ENCODE peak calls at places on chromosomes 1 and 21, in six cellular contexts. K, O, L, R, S and D are unnamed samples.

GRCh38 chr1:76576876-76577817 is 290.1 kb upstream of the ST6GALNAC5 start:
- DNase-seq in K (no peak), O (no peak), L (no peak), R (no peak), S (no peak), D (no peak)

GRCh38 chr21:38929137-38929536 is 123.4 kb downstream of the ETS2 start:
- DNase-seq in K (no peak), O (no peak), L (no peak), R (no peak), S (no peak), D (no peak)

GRCh38 chr1:189513091-189513490 is 964.6 kb downstream of the BRINP3 start:
- DNase-seq in K (no peak), O (no peak), L (no peak), R (peak; percentile 25), S (no peak), D (no peak)

GRCh38 chr1:61709908-61710289 is 15.0 kb downstream of the TM2D1 start:
- DNase-seq in K (no peak), O (no peak), L (no peak), R (no peak), S (no peak), D (no peak)

GRCh38 chr1:198497326-198498220 is 42.9 kb downstream of the ATP6V1G3 start:
- DNase-seq in K (peak; percentile 80), O (no peak), L (no peak), R (no peak), S (no peak), D (peak; percentile 64)

GRCh38 chr1:225889743-225890142 is 797 bp upstream of the LEFTY1 start:
- DNase-seq in K (no peak), O (no peak), L (no peak), R (peak; percentile 11), S (no peak), D (no peak)

GRCh38 chr21:15826147-15826780 is 96.5 kb downstream of the USP25 start:
- DNase-seq in K (peak; percentile 35), O (no peak), L (no peak), R (no peak), S (no peak), D (no peak)

GRCh38 chr1:208829601-208830000 is 585.4 kb upstream of the PLXNA2 start:
- DNase-seq in K (no peak), O (no peak), L (no peak), R (no peak), S (no peak), D (no peak)

GRCh38 chr1:15090373-15090772 is 63.2 kb upstream of the TMEM51 start:
- DNase-seq in K (no peak), O (no peak), L (no peak), R (peak; percentile 90), S (peak; percentile 90), D (peak; percentile 91)

GRCh38 chr1:153390938-153391710 is at the start of gene S100A8:
- DNase-seq in K (no peak), O (no peak), L (peak; percentile 56), R (no peak), S (no peak), D (peak; percentile 91)

GRCh38 chr1:25447547-25447946 is 16.9 kb downstream of the MACO1 start:
- DNase-seq in K (peak; percentile 10), O (no peak), L (no peak), R (no peak), S (no peak), D (no peak)

GRCh38 chr1:84156210-84156621 is 12.1 kb downstream of the PRKACB start:
- DNase-seq in K (peak; percentile 92), O (no peak), L (peak; percentile 16), R (no peak), S (no peak), D (no peak)

GRCh38 chr1:200217703-200218102 is 190.2 kb downstream of the NR5A2 start:
- DNase-seq in K (no peak), O (no peak), L (no peak), R (no peak), S (no peak), D (no peak)

GRCh38 chr1:248926401-248927182 is 20.6 kb downstream of the PGBD2 start:
- DNase-seq in K (peak; percentile 68), O (no peak), L (no peak), R (no peak), S (no peak), D (no peak)

GRCh38 chr21:45246535-45247320 is 41.0 kb downstream of the POFUT2 start:
- DNase-seq in K (no peak), O (no peak), L (no peak), R (no peak), S (no peak), D (peak; percentile 32)

GRCh38 chr21:21101911-21102310 is 103.7 kb downstream of the NCAM2 start:
- DNase-seq in K (peak; percentile 71), O (no peak), L (peak; percentile 64), R (no peak), S (no peak), D (no peak)

GRCh38 chr1:171898956-171899355 is 57.7 kb downstream of the DNM3 start:
- DNase-seq in K (peak; percentile 27), O (no peak), L (peak; percentile 39), R (no peak), S (no peak), D (no peak)

GRCh38 chr1:62312698-62313097 is 6.5 kb downstream of the KANK4 start:
- DNase-seq in K (no peak), O (no peak), L (no peak), R (no peak), S (no peak), D (no peak)

GRCh38 chr1:1432566-1432950 is 2.9 kb upstream of the VWA1 start:
- DNase-seq in K (no peak), O (no peak), L (no peak), R (peak; percentile 60), S (peak; percentile 67), D (no peak)
- H3K4me1 ChIP-seq in K (peaks cover 35% of the 10 kb centered on the region), O (peaks cover 23% of the 10 kb centered on the region), L (peaks cover 30% of the 10 kb centered on the region), R (peaks cover 61% of the 10 kb centered on the region), S (peaks cover 72% of the 10 kb centered on the region), D (peaks cover 46% of the 10 kb centered on the region)

GRCh38 chr1:237679687-237680086 is 211.0 kb downstream of the ZP4 start:
- DNase-seq in K (no peak), O (no peak), L (no peak), R (no peak), S (no peak), D (no peak)
- H3K4me3 ChIP-seq in K (no peak overlapping the region), O (no peak overlapping the region), L (no peak overlapping the region), R (no peak overlapping the region), S (no peak overlapping the region), D (no peak overlapping the region)

DNA sequence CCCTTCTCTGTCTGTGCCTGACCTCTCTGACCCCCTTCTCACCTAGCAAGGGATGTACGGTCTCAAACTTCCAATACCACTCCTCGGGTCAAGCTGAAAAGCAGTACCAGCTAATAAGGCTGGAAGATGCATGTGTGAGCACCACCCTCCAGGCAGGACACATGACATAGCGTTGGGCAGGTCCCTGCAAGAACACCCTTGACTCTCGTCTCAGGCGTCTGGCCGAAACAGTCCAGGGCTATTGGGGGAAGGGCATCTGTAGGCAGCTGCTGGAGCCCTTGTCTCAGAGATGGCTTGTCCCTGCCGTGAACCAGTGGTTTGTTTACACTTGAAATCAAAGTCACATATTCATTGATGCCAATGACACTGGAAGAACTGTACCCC is 56.5 kb downstream of the CD46 start:
- DNase-seq in K (no peak), O (no peak), L (no peak), R (no peak), S (no peak), D (no peak)
- H3K4me1 ChIP-seq in K (peaks cover 14% of the 10 kb centered on the region), O (peaks cover 36% of the 10 kb centered on the region), L (peaks cover 39% of the 10 kb centered on the region), R (peaks cover 51% of the 10 kb centered on the region), S (peaks cover 35% of the 10 kb centered on the region), D (peaks cover 99% of the 10 kb centered on the region)

DNA sequence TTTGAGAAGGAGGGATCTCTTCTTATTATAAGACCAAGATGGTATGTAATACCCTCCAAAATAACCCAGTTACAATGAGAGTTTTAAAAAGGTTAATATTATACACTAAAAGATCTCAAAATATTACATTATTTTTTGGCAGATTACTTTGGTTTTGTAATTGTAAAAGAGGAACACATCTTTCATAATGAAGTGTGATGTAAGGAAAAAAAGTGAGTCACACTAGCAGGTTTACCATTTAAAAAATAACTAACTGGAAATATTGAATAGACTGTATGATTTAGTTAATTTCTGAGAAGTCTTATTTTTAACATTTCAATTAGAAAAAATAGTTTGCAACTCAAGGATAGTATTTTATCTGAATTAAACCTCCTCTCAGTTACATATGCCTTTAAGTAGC is 1.1 kb downstream of the F5 start:
- DNase-seq in K (no peak), O (no peak), L (no peak), R (no peak), S (no peak), D (no peak)
- H3K4me3 ChIP-seq in K (no peak overlapping the region), O (no peak overlapping the region), L (no peak overlapping the region), R (no peak overlapping the region), S (no peak overlapping the region), D (peak overlapping the region; percentile 5)

GRCh38 chr1:19505694-19506457 is 20.5 kb upstream of the CAPZB start:
- DNase-seq in K (no peak), O (no peak), L (peak; percentile 73), R (no peak), S (peak; percentile 38), D (no peak)
- H3K4me1 ChIP-seq in K (peaks cover 22% of the 10 kb centered on the region), O (peaks cover 9% of the 10 kb centered on the region), L (peaks cover 11% of the 10 kb centered on the region), R (peaks cover 11% of the 10 kb centered on the region), S (peaks cover 9% of the 10 kb centered on the region), D (peaks cover 18% of the 10 kb centered on the region)

DNA sequence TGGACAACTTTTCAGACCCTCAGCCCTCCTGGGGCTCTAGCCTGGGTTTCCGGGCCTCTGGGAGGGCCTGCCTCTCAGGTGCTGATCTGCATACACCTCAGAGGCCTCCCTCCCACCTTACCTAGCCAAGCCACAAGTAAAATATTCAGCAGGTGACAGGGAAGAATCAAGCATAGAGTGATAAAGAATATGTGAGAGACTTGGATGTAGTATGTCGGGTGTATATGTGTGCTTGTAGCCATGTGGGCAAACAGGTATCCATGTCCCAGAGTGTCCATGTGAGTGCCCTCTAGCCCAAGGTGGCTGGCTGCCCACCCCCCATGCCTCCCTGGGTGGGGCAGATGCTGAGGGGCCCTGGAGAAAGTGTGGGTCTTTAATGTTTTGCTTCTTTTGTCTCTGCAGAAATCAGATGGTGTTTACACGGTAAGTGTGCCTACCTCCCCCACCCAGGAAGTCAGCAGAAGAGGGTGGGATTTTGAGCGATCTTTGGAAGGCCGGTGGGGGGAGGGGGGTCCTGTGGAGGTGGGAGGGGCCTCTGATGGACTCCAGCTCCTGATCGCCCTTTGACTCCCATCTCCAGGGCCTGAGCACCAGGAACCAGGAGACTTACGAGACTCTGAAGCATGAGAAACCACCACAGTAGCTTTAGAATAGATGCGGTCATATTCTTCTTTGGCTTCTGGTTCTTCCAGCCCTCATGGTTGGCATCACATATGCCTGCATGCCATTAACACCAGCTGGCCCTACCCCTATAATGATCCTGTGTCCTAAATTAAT is 3.4 kb downstream of the FCER1G start:
- DNase-seq in K (no peak), O (no peak), L (no peak), R (no peak), S (no peak), D (peak; percentile 58)
- H3K4me3 ChIP-seq in K (no peak overlapping the region), O (peak overlapping the region; percentile 20), L (peak overlapping the region; percentile 15), R (no peak overlapping the region), S (no peak overlapping the region), D (no peak overlapping the region)

GRCh38 chr1:6416906-6417305 is 2.8 kb downstream of the HES2 start:
- DNase-seq in K (no peak), O (no peak), L (no peak), R (no peak), S (no peak), D (no peak)

GRCh38 chr1:6419803-6420593 is at the start of gene HES2:
- DNase-seq in K (no peak), O (no peak), L (no peak), R (peak; percentile 85), S (no peak), D (no peak)

GRCh38 chr1:6418668-6419396 is 887 bp downstream of the HES2 start:
- DNase-seq in K (no peak), O (no peak), L (no peak), R (peak; percentile 63), S (no peak), D (no peak)

GRCh38 chr1:6419397-6419802 is 319 bp downstream of the HES2 start:
- DNase-seq in K (no peak), O (no peak), L (no peak), R (no peak), S (no peak), D (no peak)

GRCh38 chr1:6417961-6418667 is 1.6 kb downstream of the HES2 start:
- DNase-seq in K (no peak), O (no peak), L (no peak), R (peak; percentile 65), S (no peak), D (no peak)
- H3K4me1 ChIP-seq in K (peaks cover 19% of the 10 kb centered on the region), O (peaks cover 28% of the 10 kb centered on the region), L (peaks cover 10% of the 10 kb centered on the region), R (peaks cover 50% of the 10 kb centered on the region), S (peaks cover 17% of the 10 kb centered on the region), D (peaks cover 42% of the 10 kb centered on the region)